ENCODE peak calls at places on chromosomes 16 and 17, in five cellular contexts. G, D, F, Q and W are unnamed samples.

GRCh38 chr17:78226752-78227454 is 4.5 kb upstream of the TMEM235 start:
- DNase-seq in F (no peak), D (no peak), G (no peak), Q (no peak), W (no peak)

GRCh38 chr17:64993867-64994266 is 62.7 kb downstream of the GNA13 start:
- DNase-seq in Q (no peak), F (no peak), D (no peak), G (no peak), W (no peak)

GRCh38 chr17:62178579-62178978 is 113.5 kb upstream of the MED13 start:
- DNase-seq in F (no peak), Q (no peak), D (no peak), G (peak), W (peak)

GRCh38 chr16:89422905-89423630 is 67.3 kb downstream of the ANKRD11 start:
- DNase-seq in D (no peak), Q (no peak), F (no peak), G (peak), W (peak)

GRCh38 chr16:27749547-27749875 is 199.6 kb downstream of the KATNIP start:
- DNase-seq in F (no peak), Q (no peak), D (no peak), G (no peak), W (no peak)

GRCh38 chr16:63461248-63461841 is 1425.1 kb upstream of the CDH8 start:
- DNase-seq in G (peak), F (no peak), D (peak), Q (no peak), W (peak)

GRCh38 chr17:75724016-75725003 is 3.1 kb downstream of the ITGB4 start:
- DNase-seq in G (no peak), Q (no peak), F (no peak), D (no peak), W (no peak)

GRCh38 chr16:80725566-80726162 is 78.7 kb downstream of the CDYL2 start:
- DNase-seq in Q (no peak), F (no peak), G (no peak), D (peak), W (no peak)

GRCh38 chr16:17367034-17367433 is 103.7 kb downstream of the XYLT1 start:
- DNase-seq in F (no peak), G (no peak), Q (no peak), D (no peak), W (no peak)

GRCh38 chr16:12390644-12391043 is 413.0 kb downstream of the CPPED1 start:
- DNase-seq in G (no peak), D (no peak), Q (no peak), F (no peak), W (peak)

GRCh38 chr16:2044541-2044940 is 3.1 kb downstream of the NTHL1 start:
- DNase-seq in Q (no peak), D (no peak), G (no peak), F (no peak), W (no peak)

GRCh38 chr16:81707411-81708321 is 71.4 kb upstream of the PLCG2 start:
- DNase-seq in F (no peak), G (peak), Q (no peak), D (no peak), W (peak)

GRCh38 chr16:10547708-10548107 is 32.7 kb downstream of the EMP2 start:
- DNase-seq in Q (no peak), F (no peak), D (no peak), G (no peak), W (no peak)

GRCh38 chr16:22342082-22342481 is 32.3 kb downstream of the CDR2 start:
- DNase-seq in Q (no peak), G (no peak), F (no peak), D (no peak), W (no peak)

GRCh38 chr16:31382485-31383161 is 10.5 kb upstream of the ITGAD start:
- DNase-seq in D (peak), Q (peak), F (peak), G (no peak), W (peak)

GRCh38 chr16:88853336-88853941 is 3.3 kb downstream of the GALNS start:
- DNase-seq in G (no peak), Q (no peak), F (no peak), D (no peak), W (peak)

GRCh38 chr17:40915199-40915661 is 22.2 kb downstream of the KRT23 start:
- DNase-seq in F (no peak), Q (no peak), D (no peak), G (peak), W (peak)

GRCh38 chr17:83203472-83204221 is 124.2 kb downstream of the METRNL start:
- DNase-seq in D (no peak), F (no peak), Q (no peak), G (no peak), W (no peak)

GRCh38 chr17:69170377-69170776 is 28.7 kb upstream of the ABCA6 start:
- DNase-seq in G (no peak), Q (no peak), F (no peak), D (no peak), W (peak)

GRCh38 chr17:7295230-7296180 is 1.1 kb upstream of the YBX2 start:
- DNase-seq in G (no peak), F (no peak), D (no peak), Q (no peak), W (no peak)

GRCh38 chr16:4882633-4883285 is 35.5 kb downstream of the UBN1 start:
- DNase-seq in F (peak), Q (no peak), G (no peak), D (no peak), W (peak)

GRCh38 chr16:85072947-85073346 is 39.3 kb downstream of the CIBAR2 start:
- DNase-seq in G (no peak), Q (no peak), D (no peak), F (peak), W (peak)

GRCh38 chr17:59329558-59330313 is 1.7 kb upstream of the YPEL2 start:
- DNase-seq in G (peak), Q (peak), F (peak), D (peak), W (peak)

GRCh38 chr17:63740464-63741181 is 976 bp downstream of the STRADA start:
- DNase-seq in G (no peak), F (no peak), D (no peak), Q (no peak), W (peak)

GRCh38 chr16:84478172-84478948 is 26.1 kb downstream of the MEAK7 start:
- DNase-seq in G (no peak), F (no peak), D (no peak), Q (no peak), W (peak)

GRCh38 chr16:87725596-87726235 is 40.1 kb downstream of the KLHDC4 start:
- DNase-seq in G (no peak), D (peak), Q (peak), F (no peak), W (peak)

GRCh38 chr17:47862621-47863440 is 11.9 kb upstream of the SP6 start:
- DNase-seq in D (no peak), Q (no peak), G (peak), F (no peak), W (peak)

GRCh38 chr17:81273698-81274470 is 21.2 kb downstream of the SLC38A10 start:
- DNase-seq in F (no peak), D (no peak), G (no peak), Q (no peak), W (no peak)

GRCh38 chr16:57711-58110 is 4.1 kb downstream of the SNRNP25 start:
- DNase-seq in Q (no peak), F (no peak), G (no peak), D (no peak), W (peak)

GRCh38 chr17:78179372-78179771 is 7.5 kb downstream of the TK1 start:
- DNase-seq in Q (no peak), F (no peak), G (no peak), D (no peak), W (peak)

GRCh38 chr17:7946441-7946840 is 14.4 kb downstream of the CNTROB start:
- DNase-seq in G (no peak), F (no peak), Q (no peak), D (no peak), W (no peak)